ENCODE peak calls at places on chromosomes 6 and 20, in seven cellular contexts. One of them, this sample, is unnamed.

GRCh38 chr6:31378062-31378720 is 21.2 kb upstream of the HLA-B start:
- DNase-seq in pancreas: no peak
- DNase-seq in adipocyte: no peak
- DNase-seq in lower lobe of right lung: no peak
- DNase-seq in IMR-90: no peak
- DNase-seq in left lung: no peak
- DNase-seq in GM23248: no peak
- DNase-seq in this sample: no peak

GRCh38 chr20:37531856-37532255 is 4.2 kb upstream of the BLCAP start:
- DNase-seq in GM23248: no peak
- DNase-seq in pancreas: no peak
- DNase-seq in IMR-90: no peak
- DNase-seq in left lung: no peak
- DNase-seq in lower lobe of right lung: no peak
- DNase-seq in adipocyte: no peak
- DNase-seq in this sample: no peak

GRCh38 chr6:5995705-5996686 is 10.7 kb downstream of the NRN1 start:
- DNase-seq in GM23248: peak; percentile 92
- DNase-seq in IMR-90: peak; percentile 19
- DNase-seq in adipocyte: peak; percentile 24
- DNase-seq in lower lobe of right lung: peak; percentile 75
- DNase-seq in pancreas: no peak
- DNase-seq in left lung: peak; percentile 70
- DNase-seq in this sample: peak; percentile 85

GRCh38 chr20:64196831-64197418 is 32.7 kb downstream of the MYT1 start:
- DNase-seq in lower lobe of right lung: no peak
- DNase-seq in GM23248: no peak
- DNase-seq in pancreas: no peak
- DNase-seq in adipocyte: no peak
- DNase-seq in left lung: no peak
- DNase-seq in IMR-90: no peak
- DNase-seq in this sample: no peak

GRCh38 chr6:43993881-43994523 is 133.2 kb downstream of the MRPL14 start:
- DNase-seq in pancreas: peak; percentile 55
- DNase-seq in left lung: no peak
- DNase-seq in lower lobe of right lung: no peak
- DNase-seq in IMR-90: no peak
- DNase-seq in adipocyte: no peak
- DNase-seq in GM23248: no peak
- DNase-seq in this sample: peak; percentile 60

GRCh38 chr6:32190946-32191677 is 1.1 kb upstream of the PBX2 start:
- DNase-seq in pancreas: no peak
- DNase-seq in left lung: no peak
- DNase-seq in GM23248: no peak
- DNase-seq in adipocyte: no peak
- DNase-seq in lower lobe of right lung: no peak
- DNase-seq in IMR-90: no peak
- DNase-seq in this sample: no peak

GRCh38 chr20:45087115-45087785 is 13.7 kb downstream of the KCNS1 start:
- DNase-seq in IMR-90: no peak
- DNase-seq in GM23248: peak; percentile 38
- DNase-seq in pancreas: no peak
- DNase-seq in left lung: no peak
- DNase-seq in adipocyte: peak; percentile 7
- DNase-seq in lower lobe of right lung: no peak
- DNase-seq in this sample: no peak

GRCh38 chr6:75932067-75932466 is 140.4 kb downstream of the IMPG1 start:
- DNase-seq in left lung: no peak
- DNase-seq in pancreas: peak; percentile 64
- DNase-seq in IMR-90: peak; percentile 4
- DNase-seq in adipocyte: no peak
- DNase-seq in GM23248: peak; percentile 20
- DNase-seq in lower lobe of right lung: no peak
- DNase-seq in this sample: no peak

GRCh38 chr20:33083544-33084340 is 4.3 kb downstream of the BPIFB4 start:
- DNase-seq in adipocyte: no peak
- DNase-seq in GM23248: no peak
- DNase-seq in IMR-90: no peak
- DNase-seq in pancreas: no peak
- DNase-seq in left lung: no peak
- DNase-seq in lower lobe of right lung: no peak
- DNase-seq in this sample: no peak

GRCh38 chr6:130365166-130366010 is 429 bp upstream of the TMEM200A start:
- DNase-seq in IMR-90: peak; percentile 70
- DNase-seq in left lung: peak; percentile 46
- DNase-seq in GM23248: peak; percentile 86
- DNase-seq in lower lobe of right lung: peak; percentile 58
- DNase-seq in adipocyte: peak; percentile 92
- DNase-seq in pancreas: peak; percentile 83
- DNase-seq in this sample: peak; percentile 73

GRCh38 chr20:53826597-53827291 is 233.1 kb upstream of the ZNF217 start:
- DNase-seq in adipocyte: no peak
- DNase-seq in left lung: peak; percentile 65
- DNase-seq in GM23248: peak; percentile 26
- DNase-seq in IMR-90: peak; percentile 18
- DNase-seq in lower lobe of right lung: peak; percentile 57
- DNase-seq in pancreas: no peak
- DNase-seq in this sample: no peak

GRCh38 chr6:26351544-26351953 is 13.4 kb upstream of the BTN3A2 start:
- DNase-seq in adipocyte: peak; percentile 71
- DNase-seq in left lung: no peak
- DNase-seq in GM23248: peak; percentile 94
- DNase-seq in pancreas: no peak
- DNase-seq in lower lobe of right lung: no peak
- DNase-seq in IMR-90: peak; percentile 99
- DNase-seq in this sample: no peak

GRCh38 chr6:26354162-26354561 is 10.8 kb upstream of the BTN3A2 start:
- DNase-seq in GM23248: no peak
- DNase-seq in adipocyte: no peak
- DNase-seq in IMR-90: no peak
- DNase-seq in pancreas: no peak
- DNase-seq in left lung: no peak
- DNase-seq in lower lobe of right lung: no peak
- DNase-seq in this sample: no peak

GRCh38 chr6:26352315-26352714 is 12.7 kb upstream of the BTN3A2 start:
- DNase-seq in IMR-90: no peak
- DNase-seq in adipocyte: no peak
- DNase-seq in lower lobe of right lung: no peak
- DNase-seq in left lung: no peak
- DNase-seq in pancreas: no peak
- DNase-seq in GM23248: no peak
- DNase-seq in this sample: no peak

GRCh38 chr6:26349964-26350857 is 14.8 kb upstream of the BTN3A2 start:
- DNase-seq in lower lobe of right lung: no peak
- DNase-seq in IMR-90: no peak
- DNase-seq in adipocyte: no peak
- DNase-seq in left lung: no peak
- DNase-seq in pancreas: no peak
- DNase-seq in GM23248: no peak
- DNase-seq in this sample: no peak

DNA sequence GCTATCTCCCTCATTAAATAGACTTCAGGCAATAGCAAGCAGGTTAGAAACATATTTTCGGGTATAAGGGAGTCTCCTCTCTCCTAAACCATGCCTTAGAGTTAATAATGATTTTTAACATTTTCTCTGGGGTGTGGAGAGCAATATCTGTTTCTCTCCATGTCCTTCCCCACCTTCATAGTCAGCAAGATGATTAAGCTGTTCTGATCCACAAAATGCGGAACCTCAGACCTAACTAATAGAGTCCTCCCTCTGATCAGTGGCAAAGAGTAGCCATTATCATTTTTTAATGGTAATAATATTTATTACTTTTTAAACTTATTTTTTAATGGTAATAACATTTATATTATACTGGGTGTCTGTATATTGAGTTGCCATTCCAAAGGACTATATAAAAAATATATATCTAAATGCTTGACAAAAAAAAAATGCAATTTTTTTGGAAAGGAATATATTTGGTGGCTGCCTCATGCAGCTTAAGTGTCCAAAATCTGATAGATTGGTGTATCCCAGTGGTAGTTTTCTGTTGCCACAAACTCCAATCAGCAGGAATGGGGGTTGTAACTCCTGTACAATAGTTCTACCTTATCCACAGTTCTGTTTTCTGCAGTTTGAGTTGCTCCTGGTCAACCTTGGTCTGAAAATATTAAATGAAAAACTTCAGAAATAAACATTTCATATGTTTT is 14.0 kb upstream of the BTN3A2 start:
- DNase-seq in left lung: no peak
- DNase-seq in lower lobe of right lung: no peak
- DNase-seq in adipocyte: no peak
- DNase-seq in IMR-90: no peak
- DNase-seq in pancreas: no peak
- DNase-seq in GM23248: no peak
- DNase-seq in this sample: no peak
- H3K4me1 ChIP-seq in left lung: no peaks in the 10 kb centered on the region
- H3K4me1 ChIP-seq in lower lobe of right lung: no peaks in the 10 kb centered on the region
- H3K4me1 ChIP-seq in adipocyte: peaks cover 3% of the 10 kb centered on the region
- H3K4me1 ChIP-seq in IMR-90: peaks cover 7% of the 10 kb centered on the region
- H3K4me1 ChIP-seq in pancreas: no peaks in the 10 kb centered on the region
- H3K4me1 ChIP-seq in GM23248: peaks cover 19% of the 10 kb centered on the region
- H3K4me1 ChIP-seq in this sample: no peaks in the 10 kb centered on the region

GRCh38 chr6:128493877-128494276 is 26.5 kb downstream of the PTPRK start:
- DNase-seq in left lung: no peak
- DNase-seq in pancreas: no peak
- DNase-seq in adipocyte: no peak
- DNase-seq in IMR-90: no peak
- DNase-seq in GM23248: no peak
- DNase-seq in lower lobe of right lung: no peak
- DNase-seq in this sample: no peak

GRCh38 chr6:128494440-128494839 is 26.0 kb downstream of the PTPRK start:
- DNase-seq in pancreas: no peak
- DNase-seq in left lung: no peak
- DNase-seq in lower lobe of right lung: no peak
- DNase-seq in IMR-90: no peak
- DNase-seq in GM23248: no peak
- DNase-seq in adipocyte: no peak
- DNase-seq in this sample: no peak

GRCh38 chr6:128491041-128491642 is 29.3 kb downstream of the PTPRK start:
- DNase-seq in left lung: no peak
- DNase-seq in pancreas: no peak
- DNase-seq in IMR-90: no peak
- DNase-seq in GM23248: no peak
- DNase-seq in adipocyte: no peak
- DNase-seq in lower lobe of right lung: no peak
- DNase-seq in this sample: no peak

GRCh38 chr6:128492386-128492785 is 28.0 kb downstream of the PTPRK start:
- DNase-seq in pancreas: no peak
- DNase-seq in lower lobe of right lung: peak; percentile 48
- DNase-seq in left lung: no peak
- DNase-seq in GM23248: no peak
- DNase-seq in IMR-90: peak; percentile 90
- DNase-seq in adipocyte: no peak
- DNase-seq in this sample: no peak

GRCh38 chr6:128491643-128492206 is 28.7 kb downstream of the PTPRK start:
- DNase-seq in left lung: no peak
- DNase-seq in adipocyte: peak; percentile 76
- DNase-seq in GM23248: no peak
- DNase-seq in pancreas: no peak
- DNase-seq in IMR-90: peak; percentile 65
- DNase-seq in lower lobe of right lung: no peak
- DNase-seq in this sample: no peak
- H3K4me3 ChIP-seq in left lung: peak overlapping the region; percentile 3
- H3K4me3 ChIP-seq in adipocyte: peak overlapping the region; percentile 79
- H3K4me3 ChIP-seq in GM23248: no peak overlapping the region
- H3K4me3 ChIP-seq in pancreas: no peak overlapping the region
- H3K4me3 ChIP-seq in IMR-90: peak overlapping the region; percentile 27
- H3K4me3 ChIP-seq in lower lobe of right lung: peak overlapping the region; percentile 37
- H3K4me3 ChIP-seq in this sample: peak overlapping the region; percentile 35

DNA sequence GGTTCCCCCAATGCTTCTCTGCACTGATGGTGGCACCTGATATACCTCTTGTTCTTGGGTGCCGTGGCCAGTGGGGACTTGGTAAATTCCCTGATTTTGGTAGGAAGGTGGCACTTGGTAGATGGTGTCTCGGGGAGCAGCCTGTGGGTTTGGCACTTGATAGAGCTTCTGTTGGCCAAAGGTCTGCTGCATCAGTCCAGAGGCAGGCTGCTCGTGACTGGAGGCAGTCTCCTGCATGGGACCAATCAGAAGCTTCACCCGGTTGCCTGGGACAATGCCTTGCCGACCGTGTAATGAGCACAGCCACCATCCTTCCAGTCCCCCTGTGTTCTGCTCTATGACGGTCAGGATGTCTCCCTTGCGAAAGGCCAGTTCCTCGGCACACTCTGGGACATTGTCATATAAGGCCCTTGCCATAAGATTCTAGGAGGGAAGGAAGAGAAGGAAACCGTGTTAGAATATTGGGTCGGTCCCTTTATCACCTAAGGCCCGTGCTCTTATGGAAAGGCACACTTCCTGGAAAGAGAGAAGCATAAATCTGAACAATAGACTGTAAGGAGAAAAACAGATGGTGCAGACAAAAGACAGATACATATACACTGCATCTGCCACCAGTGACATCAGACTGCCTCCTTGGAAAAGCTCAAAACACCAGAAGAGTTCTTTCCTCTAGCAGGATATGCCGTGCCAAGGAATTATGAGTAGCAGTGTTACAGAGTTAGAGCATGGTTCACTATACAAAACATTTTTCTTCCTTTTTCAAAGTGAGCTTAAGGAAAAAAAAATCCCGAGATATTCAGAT is 19.0 kb downstream of the NEDD9 start:
- DNase-seq in IMR-90: peak; percentile 61
- DNase-seq in pancreas: no peak
- DNase-seq in adipocyte: no peak
- DNase-seq in lower lobe of right lung: no peak
- DNase-seq in GM23248: peak; percentile 44
- DNase-seq in left lung: no peak
- DNase-seq in this sample: no peak
- H3K4me1 ChIP-seq in IMR-90: peaks cover 15% of the 10 kb centered on the region
- H3K4me1 ChIP-seq in pancreas: peaks cover 15% of the 10 kb centered on the region
- H3K4me1 ChIP-seq in adipocyte: peaks cover 64% of the 10 kb centered on the region
- H3K4me1 ChIP-seq in lower lobe of right lung: peaks cover 100% of the 10 kb centered on the region
- H3K4me1 ChIP-seq in GM23248: peaks cover 41% of the 10 kb centered on the region
- H3K4me1 ChIP-seq in left lung: peaks cover 61% of the 10 kb centered on the region
- H3K4me1 ChIP-seq in this sample: peaks cover 100% of the 10 kb centered on the region

DNA sequence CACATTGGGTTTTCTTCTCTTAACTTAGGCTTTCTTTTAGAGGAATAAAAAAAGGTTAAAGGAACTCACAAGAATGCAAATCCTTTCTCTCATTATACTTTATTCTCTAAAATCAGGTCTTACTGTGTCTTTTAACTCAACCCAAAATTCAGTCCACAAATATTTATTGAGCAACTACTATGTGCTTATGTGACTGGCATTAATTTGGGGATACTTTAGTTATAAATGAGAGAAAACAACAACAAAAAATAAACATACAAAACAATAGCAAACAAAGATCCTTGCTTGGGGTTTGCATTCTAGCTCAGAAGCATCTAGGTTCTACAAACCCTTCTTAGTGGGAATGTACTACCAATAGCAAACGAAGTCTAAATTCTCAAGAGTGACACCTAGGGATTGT is 266.2 kb downstream of the UTRN start:
- DNase-seq in left lung: no peak
- DNase-seq in GM23248: no peak
- DNase-seq in adipocyte: no peak
- DNase-seq in lower lobe of right lung: no peak
- DNase-seq in pancreas: no peak
- DNase-seq in IMR-90: no peak
- DNase-seq in this sample: no peak
- H3K4me3 ChIP-seq in left lung: no peak overlapping the region
- H3K4me3 ChIP-seq in GM23248: no peak overlapping the region
- H3K4me3 ChIP-seq in adipocyte: no peak overlapping the region
- H3K4me3 ChIP-seq in lower lobe of right lung: no peak overlapping the region
- H3K4me3 ChIP-seq in pancreas: no peak overlapping the region
- H3K4me3 ChIP-seq in IMR-90: no peak overlapping the region
- H3K4me3 ChIP-seq in this sample: no peak overlapping the region